ENCODE peak calls at places on chromosomes 16 and 17, in ten cellular contexts. V is astrocyte of the spinal cord; X is AG08395; M is H9; S is ecto neural progenitor cell; Y is amniotic epithelial cell; L is HFF-Myc; Z is left cardiac atrium; D is stimulated activated naive B cell treated with anti-CD40 and anti-IgM and Interleukin-4, amounts not matched to agents 10 μg/mL and 1 μg/mL and 100 μg/mL, for 72 hours; O is NCI-H1105 treated with DMSO at 0.1 percent for 48 hours. E is an unnamed sample.

GRCh38 chr17:51351890-51352289 is 91.5 kb downstream of the UTP18 start:
- DNase-seq in S (no peak), M (no peak), D (no peak), Y (no peak), Z (peak), L (no peak), X (peak), O (no peak), V (peak), E (no peak)

GRCh38 chr16:88301431-88301830 is 81.3 kb upstream of the ZNF469 start:
- DNase-seq in S (no peak), V (no peak), L (no peak), Y (no peak), D (no peak), O (no peak), X (no peak), M (no peak), Z (no peak), E (no peak)

GRCh38 chr17:60077672-60078519 is 825 bp downstream of the HEATR6 start:
- DNase-seq in Y (peak), M (no peak), D (no peak), S (peak), X (no peak), Z (no peak), L (no peak), V (peak), O (no peak), E (no peak)

GRCh38 chr17:75996665-75997590 is 3.7 kb upstream of the CDK3 start:
- DNase-seq in X (peak), Y (peak), D (peak), S (no peak), V (peak), Z (no peak), L (no peak), O (no peak), M (no peak), E (no peak)

GRCh38 chr16:11232852-11233726 is 22.9 kb downstream of the SOCS1 start:
- DNase-seq in O (no peak), Y (no peak), Z (peak), S (no peak), X (no peak), M (peak), V (no peak), D (peak), L (no peak), E (no peak)

GRCh38 chr16:85126383-85126730 is 14.1 kb upstream of the CIBAR2 start:
- DNase-seq in D (no peak), V (no peak), Z (no peak), Y (no peak), S (no peak), L (no peak), M (peak), X (no peak), O (no peak), E (no peak)

GRCh38 chr16:76278086-76278485 is 885 bp downstream of the CNTNAP4 start:
- DNase-seq in D (no peak), Y (no peak), O (no peak), X (no peak), V (no peak), Z (no peak), L (no peak), M (no peak), S (no peak), E (no peak)

GRCh38 chr17:74599531-74599939 is 7.5 kb upstream of the CD300LD start:
- DNase-seq in X (no peak), Z (no peak), L (no peak), S (no peak), V (no peak), M (no peak), D (no peak), O (no peak), Y (no peak), E (no peak)

GRCh38 chr16:1069154-1069553 is 3.4 kb upstream of the SSTR5 start:
- DNase-seq in D (no peak), X (no peak), Z (no peak), S (no peak), V (no peak), M (no peak), L (no peak), O (no peak), Y (no peak), E (no peak)

GRCh38 chr17:17021194-17021863 is 20.9 kb upstream of the MPRIP start:
- DNase-seq in V (no peak), L (no peak), X (peak), Z (peak), D (no peak), M (peak), Y (no peak), O (no peak), S (peak), E (no peak)

GRCh38 chr16:30485818-30486436 is 13.4 kb downstream of the ITGAL start:
- DNase-seq in S (no peak), Z (no peak), V (peak), O (no peak), M (no peak), L (no peak), X (peak), D (no peak), Y (peak), E (no peak)

GRCh38 chr16:64345142-64345541 is 776.7 kb downstream of the CDH11 start:
- DNase-seq in M (no peak), L (no peak), O (no peak), Y (no peak), D (no peak), X (no peak), Z (no peak), V (no peak), S (no peak), E (no peak)

GRCh38 chr16:82835487-82836160 is 208.9 kb downstream of the CDH13 start:
- DNase-seq in O (no peak), S (no peak), M (no peak), D (no peak), V (peak), Z (no peak), L (no peak), X (no peak), Y (no peak), E (no peak)

GRCh38 chr16:73054732-73055481 is 7.0 kb upstream of the ZFHX3 start:
- DNase-seq in V (peak), Y (peak), O (no peak), Z (no peak), M (no peak), D (no peak), S (no peak), X (peak), L (no peak), E (no peak)

GRCh38 chr17:31593806-31594205 is 202.3 kb downstream of the RAB11FIP4 start:
- DNase-seq in M (no peak), Y (no peak), S (no peak), D (no peak), X (peak), Z (no peak), L (no peak), O (no peak), V (peak), E (no peak)

GRCh38 chr17:35312790-35313711 is 60.4 kb downstream of the SLFN11 start:
- DNase-seq in L (peak), M (peak), X (peak), S (peak), V (peak), O (peak), Y (peak), D (peak), Z (peak), E (no peak)

GRCh38 chr17:74981979-74982662 is 5.3 kb upstream of the CDR2L start:
- DNase-seq in X (peak), M (peak), V (peak), Y (peak), S (peak), L (no peak), Z (peak), O (peak), D (peak), E (no peak)

GRCh38 chr17:4436846-4437245 is 3.1 kb downstream of the SPNS3 start:
- DNase-seq in V (no peak), O (no peak), D (no peak), S (no peak), Y (no peak), M (no peak), L (no peak), Z (no peak), X (no peak), E (no peak)

GRCh38 chr17:59627770-59628171 is 8.1 kb downstream of the CLTC start:
- DNase-seq in X (no peak), L (no peak), M (no peak), S (no peak), V (no peak), D (no peak), O (no peak), Y (no peak), Z (no peak), E (no peak)

GRCh38 chr17:6546069-6546718 is 10.2 kb downstream of the PITPNM3 start:
- DNase-seq in O (no peak), Y (peak), D (no peak), X (peak), M (no peak), L (no peak), V (peak), Z (no peak), S (no peak), E (no peak)

GRCh38 chr16:1071561-1072225 is 854 bp upstream of the SSTR5 start:
- DNase-seq in O (no peak), Y (no peak), S (no peak), Z (no peak), L (no peak), D (no peak), M (no peak), X (no peak), V (no peak), E (no peak)

GRCh38 chr17:40284085-40284713 is 3.5 kb upstream of the CDC6 start:
- DNase-seq in S (no peak), M (no peak), Z (no peak), D (no peak), Y (peak), X (peak), O (no peak), V (peak), L (no peak), E (no peak)

GRCh38 chr17:63609820-63610573 is 9.3 kb downstream of the TACO1 start:
- DNase-seq in X (no peak), V (no peak), S (no peak), O (no peak), L (no peak), Z (no peak), Y (no peak), D (no peak), M (no peak), E (no peak)

GRCh38 chr17:7586673-7587419 is 3.0 kb downstream of the SOX15 start:
- DNase-seq in M (peak), Z (no peak), S (no peak), V (no peak), O (no peak), Y (no peak), X (no peak), D (no peak), L (no peak), E (no peak)

GRCh38 chr16:30561212-30561816 is 3.1 kb upstream of the ZNF764 start:
- DNase-seq in Y (no peak), M (peak), V (no peak), Z (peak), L (no peak), X (no peak), D (peak), O (no peak), S (no peak), E (no peak)